ENCODE peak calls at places on chromosomes 2 and 18, in four cellular contexts. T, Y, H and J are unnamed samples.

GRCh38 chr2:150485871-150486538 is 1.5 kb downstream of the RND3 start:
- DNase-seq in T (no peak), Y (peak), H (no peak), J (no peak)

GRCh38 chr2:131835621-131836091 is 308.0 kb downstream of the CCDC74A start:
- DNase-seq in T (no peak), Y (no peak), H (no peak), J (no peak)

GRCh38 chr2:60437080-60437765 is 116.2 kb downstream of the BCL11A start:
- DNase-seq in T (no peak), Y (no peak), H (no peak), J (no peak)

GRCh38 chr18:74652392-74652988 is 54.8 kb downstream of the ZNF407 start:
- DNase-seq in T (peak), Y (peak), H (no peak), J (peak)

GRCh38 chr2:174334781-174335604 is at the start of gene SP9:
- DNase-seq in T (peak), Y (peak), H (no peak), J (peak)

GRCh38 chr2:69166812-69167468 is 154.0 kb downstream of the ANTXR1 start:
- DNase-seq in T (peak), Y (no peak), H (no peak), J (no peak)

GRCh38 chr2:119234021-119235019 is 10.7 kb downstream of the STEAP3 start:
- DNase-seq in T (peak), Y (peak), H (no peak), J (peak)

GRCh38 chr18:22188551-22189267 is 19.3 kb downstream of the GATA6 start:
- DNase-seq in T (no peak), Y (no peak), H (no peak), J (no peak)

GRCh38 chr2:28216320-28216719 is 176.3 kb upstream of the FOSL2 start:
- DNase-seq in T (no peak), Y (no peak), H (no peak), J (no peak)

GRCh38 chr2:62305421-62306176 is 109.7 kb downstream of the B3GNT2 start:
- DNase-seq in T (no peak), Y (no peak), H (peak), J (no peak)

GRCh38 chr2:28976584-28976983 is 4.5 kb upstream of the TOGARAM2 start:
- DNase-seq in T (peak), Y (no peak), H (no peak), J (no peak)

GRCh38 chr18:63317556-63317946 is 2.0 kb downstream of the BCL2 start:
- DNase-seq in T (no peak), Y (no peak), H (no peak), J (no peak)

GRCh38 chr2:159880729-159881128 is 82.7 kb upstream of the CD302 start:
- DNase-seq in T (no peak), Y (no peak), H (no peak), J (no peak)

GRCh38 chr2:23703037-23703582 is 223.8 kb downstream of the ATAD2B start:
- DNase-seq in T (no peak), Y (no peak), H (no peak), J (no peak)

GRCh38 chr18:54023471-54023870 is 201.0 kb downstream of the MBD2 start:
- DNase-seq in T (no peak), Y (no peak), H (peak), J (no peak)

GRCh38 chr2:46842876-46843275 is 72.7 kb downstream of the MCFD2 start:
- DNase-seq in T (no peak), Y (no peak), H (no peak), J (no peak)

GRCh38 chr2:218063541-218064295 is 5.3 kb upstream of the RUFY4 start:
- DNase-seq in T (no peak), Y (no peak), H (peak), J (no peak)

GRCh38 chr2:30232027-30232800 is 880 bp downstream of the LBH start:
- DNase-seq in T (no peak), Y (peak), H (no peak), J (peak)

GRCh38 chr2:48356701-48357322 is 173.1 kb upstream of the STON1 start:
- DNase-seq in T (no peak), Y (no peak), H (no peak), J (no peak)

GRCh38 chr2:150376627-150377335 is 110.7 kb downstream of the RND3 start:
- DNase-seq in T (peak), Y (peak), H (no peak), J (no peak)

GRCh38 chr18:35345460-35345921 is 1.3 kb upstream of the ZNF24 start:
- DNase-seq in T (peak), Y (no peak), H (peak), J (peak)

GRCh38 chr2:160278889-160279196 is 78.8 kb upstream of the ITGB6 start:
- DNase-seq in T (peak), Y (peak), H (no peak), J (no peak)

GRCh38 chr2:2913601-2914120 is 464.0 kb downstream of the EIPR1 start:
- DNase-seq in T (no peak), Y (no peak), H (no peak), J (no peak)

GRCh38 chr2:74511104-74511989 is 2.9 kb upstream of the TLX2 start:
- DNase-seq in T (no peak), Y (no peak), H (no peak), J (no peak)

GRCh38 chr18:67997496-67997895 is 481.0 kb upstream of the DSEL start:
- DNase-seq in T (no peak), Y (no peak), H (no peak), J (no peak)

GRCh38 chr2:197705912-197706838 is 1.0 kb downstream of the MARS2 start:
- DNase-seq in T (peak), Y (no peak), H (no peak), J (no peak)

GRCh38 chr2:53498210-53498609 is 269.4 kb upstream of the CHAC2 start:
- DNase-seq in T (no peak), Y (no peak), H (no peak), J (no peak)

GRCh38 chr18:32893915-32894314 is 121.1 kb upstream of the KLHL14 start:
- DNase-seq in T (peak), Y (peak), H (no peak), J (no peak)

GRCh38 chr18:27860701-27861107 is 316.2 kb downstream of the CDH2 start:
- DNase-seq in T (peak), Y (no peak), H (peak), J (no peak)

GRCh38 chr2:96121414-96121813 is 5.0 kb upstream of the ADRA2B start:
- DNase-seq in T (no peak), Y (no peak), H (no peak), J (no peak)

GRCh38 chr2:69086466-69086865 is 73.5 kb downstream of the ANTXR1 start:
- DNase-seq in T (no peak), Y (no peak), H (no peak), J (no peak)

GRCh38 chr2:241924069-241924908 is 54.8 kb downstream of the RTP5 start:
- DNase-seq in T (no peak), Y (no peak), H (no peak), J (no peak)
- TF ChIP-seq CHD4 in T (no peak), Y (no peak), H (no peak), J (no peak)

GRCh38 chr2:8552264-8552913 is 129.5 kb upstream of the ID2 start:
- DNase-seq in T (no peak), Y (no peak), H (no peak), J (no peak)

GRCh38 chr2:8550932-8551621 is 130.8 kb upstream of the ID2 start:
- DNase-seq in T (no peak), Y (no peak), H (no peak), J (no peak)

GRCh38 chr2:8550481-8550880 is 131.4 kb upstream of the ID2 start:
- DNase-seq in T (no peak), Y (no peak), H (no peak), J (no peak)

GRCh38 chr2:8549942-8550341 is 131.9 kb upstream of the ID2 start:
- DNase-seq in T (no peak), Y (no peak), H (no peak), J (no peak)

GRCh38 chr2:8551622-8552074 is 130.2 kb upstream of the ID2 start:
- DNase-seq in T (no peak), Y (no peak), H (no peak), J (no peak)
- TF ChIP-seq CHD4 in T (no peak), Y (no peak), H (no peak), J (no peak)

GRCh38 chr2:231188506-231189170 is 9.8 kb upstream of the ARMC9 start:
- DNase-seq in T (no peak), Y (no peak), H (no peak), J (no peak)

GRCh38 chr2:231189571-231190495 is 8.6 kb upstream of the ARMC9 start:
- DNase-seq in T (no peak), Y (no peak), H (no peak), J (no peak)

GRCh38 chr2:231189171-231189530 is 9.3 kb upstream of the ARMC9 start:
- DNase-seq in T (no peak), Y (no peak), H (no peak), J (no peak)

GRCh38 chr2:231186325-231186724 is 12.1 kb upstream of the ARMC9 start:
- DNase-seq in T (no peak), Y (no peak), H (no peak), J (no peak)

DNA sequence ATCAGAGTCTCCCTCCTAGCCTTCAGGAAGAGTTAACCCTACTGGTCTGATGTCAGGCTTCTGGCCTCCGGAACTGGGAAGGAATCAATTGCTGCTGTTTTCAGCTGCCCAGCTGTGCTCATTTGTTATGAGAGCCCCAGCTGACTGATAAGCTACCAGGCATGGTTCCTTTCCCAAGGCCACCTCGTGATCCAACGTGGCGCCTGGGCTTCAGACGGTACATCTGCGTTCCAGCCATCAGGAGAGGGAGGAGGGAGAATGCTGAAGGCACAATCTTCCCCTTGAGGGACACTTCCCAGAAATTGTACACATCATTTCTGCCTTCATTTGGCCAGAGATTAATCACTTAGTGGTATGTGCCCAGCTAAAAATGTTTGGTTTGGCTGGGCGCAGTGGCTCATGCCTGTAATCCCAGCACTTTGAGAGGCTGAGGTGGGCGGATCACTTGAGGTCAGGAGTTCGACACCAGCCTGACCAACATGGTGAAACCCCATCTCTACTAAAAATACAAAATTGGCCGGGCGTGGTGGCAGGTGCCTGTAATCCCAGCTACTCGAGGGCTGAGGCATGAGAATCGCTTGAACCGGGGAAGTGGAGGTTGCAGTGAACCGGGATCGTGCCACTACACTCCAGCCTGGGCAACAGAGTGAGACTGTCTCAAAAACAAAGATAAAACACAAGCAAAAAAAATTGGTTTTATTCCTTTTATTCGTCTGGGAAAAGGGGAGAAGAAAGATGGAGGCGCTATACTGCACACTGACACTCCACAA is 10.5 kb upstream of the ARMC9 start:
- DNase-seq in T (peak), Y (no peak), H (no peak), J (no peak)
- TF ChIP-seq CHD4 in T (no peak), Y (no peak), H (no peak), J (no peak)

GRCh38 chr2:186570587-186570986 is 19.3 kb upstream of the ITGAV start:
- DNase-seq in T (peak), Y (peak), H (no peak), J (peak)
- TF ChIP-seq CHD4 in T (no peak), Y (no peak), H (no peak), J (no peak)

GRCh38 chr2:201152517-201152916 is 30.4 kb upstream of the CASP10 start:
- DNase-seq in T (no peak), Y (no peak), H (no peak), J (no peak)

GRCh38 chr2:201149064-201149820 is 33.3 kb downstream of the CFLAR start:
- DNase-seq in T (peak), Y (peak), H (no peak), J (no peak)

GRCh38 chr2:201152999-201153398 is 29.9 kb upstream of the CASP10 start:
- DNase-seq in T (no peak), Y (no peak), H (no peak), J (no peak)

GRCh38 chr2:201150454-201151020 is 32.4 kb upstream of the CASP10 start:
- DNase-seq in T (no peak), Y (no peak), H (no peak), J (peak)

DNA sequence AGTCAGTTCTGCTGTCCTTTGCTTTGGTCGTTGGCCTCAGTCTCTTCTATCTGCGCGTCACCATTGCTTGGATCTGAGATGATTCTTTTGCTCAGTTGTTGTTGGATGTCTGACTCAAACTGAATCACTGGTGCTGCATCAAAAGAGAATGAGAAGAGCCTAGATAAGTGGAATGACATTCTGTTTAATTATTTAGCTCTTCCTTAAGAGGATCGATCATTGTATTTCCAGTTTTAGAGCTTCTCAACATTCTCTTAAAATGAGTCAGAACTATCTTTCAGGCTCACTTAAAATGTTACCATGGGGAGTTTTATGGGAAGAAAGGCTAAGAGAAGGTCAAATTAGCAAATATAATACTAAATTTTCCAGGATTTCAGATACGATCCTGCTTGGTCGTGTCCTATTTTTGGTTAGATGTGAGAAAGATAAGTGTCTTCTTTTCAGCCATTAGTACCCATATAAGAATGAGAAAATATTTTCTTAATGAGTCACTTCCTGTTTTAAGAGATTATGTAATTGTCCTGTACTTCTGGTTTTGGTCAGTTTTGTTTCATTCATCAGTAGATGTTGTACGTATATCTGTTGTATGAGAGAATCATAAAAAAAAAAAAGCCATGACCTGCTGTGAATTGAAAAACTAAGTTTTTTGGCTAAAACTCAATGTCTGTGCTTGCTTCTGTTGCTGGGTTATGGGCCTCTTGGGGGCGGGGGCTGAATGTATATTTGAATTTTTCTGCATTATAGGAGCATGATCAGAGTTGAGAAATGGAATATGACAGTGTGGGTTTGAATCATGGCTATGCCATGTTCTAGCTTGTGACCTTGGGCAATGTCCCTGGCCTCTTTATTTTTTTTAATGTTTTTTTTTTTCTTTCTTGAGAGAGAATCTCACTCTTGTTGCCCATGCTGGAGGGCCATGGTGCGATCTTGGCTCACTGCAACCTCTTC is 31.5 kb upstream of the CASP10 start:
- DNase-seq in T (peak), Y (peak), H (no peak), J (no peak)
- TF ChIP-seq CHD4 in T (no peak), Y (no peak), H (no peak), J (no peak)

DNA sequence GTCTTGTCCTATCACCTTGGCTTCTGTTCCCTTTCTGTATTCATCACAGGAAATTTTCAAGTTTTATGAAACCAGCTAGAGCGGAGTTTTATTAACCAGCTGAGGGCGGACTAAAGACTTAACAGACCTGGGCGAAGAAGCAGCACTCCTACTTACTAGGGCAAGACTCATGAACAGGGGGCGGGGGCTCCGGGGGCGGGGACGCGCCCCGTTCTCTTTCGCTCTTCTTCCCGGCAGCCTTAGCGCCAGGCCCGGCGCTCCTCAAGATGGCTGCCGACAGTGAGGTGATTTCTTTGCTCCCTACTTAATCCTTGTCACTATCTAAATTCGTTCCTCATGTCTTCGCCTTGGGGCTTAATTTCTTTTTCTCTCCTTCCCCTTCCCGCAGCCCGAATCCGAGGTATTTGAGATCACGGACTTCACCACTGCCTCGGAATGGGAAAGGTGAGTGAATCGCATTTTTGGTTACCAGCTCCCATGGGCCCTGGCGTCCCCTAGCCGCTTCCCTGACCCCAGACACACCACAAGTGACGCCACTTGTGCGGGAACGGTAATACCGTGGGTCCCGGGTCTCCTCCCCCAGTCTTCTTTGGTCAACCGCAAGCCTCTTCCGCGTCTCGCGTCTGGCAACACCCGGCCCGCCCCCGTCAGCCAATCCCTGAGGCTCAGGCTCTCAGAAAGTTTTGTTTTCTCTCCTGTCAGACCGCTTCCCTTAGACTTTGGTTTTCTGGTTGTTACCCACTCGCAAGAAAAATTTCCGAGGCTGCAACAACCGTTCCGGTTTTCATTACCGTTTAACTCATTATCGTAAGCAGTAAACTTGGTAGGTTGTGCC is at the start of gene RAB3GAP1:
- DNase-seq in T (peak), Y (peak), H (peak), J (peak)
- TF ChIP-seq CHD4 in T (no peak), Y (no peak), H (no peak), J (no peak)